ENCODE peak calls at places on chromosomes 11 and 22, in eight cellular contexts. M is cardiac fibroblast, F is upper lobe of right lung, V is PC-9, X is fibroblast of mammary gland, R is esophagus squamous epithelium, A is kidney, J is kidney epithelial cell. B is an unnamed sample.

GRCh38 chr11:45577755-45578154 is 87.7 kb downstream of the CHST1 start:
- DNase-seq in M (no peak), F (no peak), V (no peak), X (no peak), R (no peak), A (no peak), J (no peak), B (no peak)

GRCh38 chr22:38955926-38956325 is 1.5 kb upstream of the APOBEC3A start:
- DNase-seq in M (no peak), F (no peak), V (no peak), X (no peak), R (no peak), A (peak), J (no peak), B (no peak)

GRCh38 chr11:44941286-44942021 is 9.2 kb downstream of the TP53I11 start:
- DNase-seq in M (no peak), F (no peak), V (no peak), X (no peak), R (no peak), A (no peak), J (no peak), B (no peak)

GRCh38 chr11:127445476-127445875 is 444.9 kb upstream of the KIRREL3 start:
- DNase-seq in M (no peak), F (no peak), V (no peak), X (no peak), R (no peak), A (no peak), J (no peak), B (no peak)

GRCh38 chr11:47524200-47524874 is 28.6 kb downstream of the CELF1 start:
- DNase-seq in M (no peak), F (no peak), V (no peak), X (peak), R (no peak), A (no peak), J (no peak), B (no peak)

GRCh38 chr22:49302530-49302929 is 525.1 kb downstream of the BRD1 start:
- DNase-seq in M (no peak), F (peak), V (no peak), X (no peak), R (no peak), A (no peak), J (no peak), B (peak)

GRCh38 chr22:40348025-40348658 is 1.8 kb downstream of the ADSL start:
- DNase-seq in M (peak), F (no peak), V (peak), X (peak), R (no peak), A (no peak), J (no peak), B (no peak)

GRCh38 chr11:95919514-95919913 is 4.4 kb downstream of the MTMR2 start:
- DNase-seq in M (no peak), F (no peak), V (no peak), X (no peak), R (no peak), A (no peak), J (no peak), B (no peak)

GRCh38 chr11:11607772-11608171 is 14.0 kb downstream of the GALNT18 start:
- DNase-seq in M (no peak), F (no peak), V (no peak), X (no peak), R (no peak), A (no peak), J (no peak), B (no peak)

GRCh38 chr11:83158965-83159900 is 2.3 kb downstream of the PCF11 start:
- DNase-seq in M (no peak), F (no peak), V (no peak), X (no peak), R (no peak), A (no peak), J (no peak), B (no peak)

GRCh38 chr22:50136431-50137047 is 34.0 kb upstream of the PANX2 start:
- DNase-seq in M (peak), F (no peak), V (no peak), X (no peak), R (no peak), A (no peak), J (no peak), B (no peak)

GRCh38 chr11:14414470-14415461 is 55.8 kb upstream of the RRAS2 start:
- DNase-seq in M (peak), F (no peak), V (peak), X (peak), R (no peak), A (no peak), J (no peak), B (no peak)

DNA sequence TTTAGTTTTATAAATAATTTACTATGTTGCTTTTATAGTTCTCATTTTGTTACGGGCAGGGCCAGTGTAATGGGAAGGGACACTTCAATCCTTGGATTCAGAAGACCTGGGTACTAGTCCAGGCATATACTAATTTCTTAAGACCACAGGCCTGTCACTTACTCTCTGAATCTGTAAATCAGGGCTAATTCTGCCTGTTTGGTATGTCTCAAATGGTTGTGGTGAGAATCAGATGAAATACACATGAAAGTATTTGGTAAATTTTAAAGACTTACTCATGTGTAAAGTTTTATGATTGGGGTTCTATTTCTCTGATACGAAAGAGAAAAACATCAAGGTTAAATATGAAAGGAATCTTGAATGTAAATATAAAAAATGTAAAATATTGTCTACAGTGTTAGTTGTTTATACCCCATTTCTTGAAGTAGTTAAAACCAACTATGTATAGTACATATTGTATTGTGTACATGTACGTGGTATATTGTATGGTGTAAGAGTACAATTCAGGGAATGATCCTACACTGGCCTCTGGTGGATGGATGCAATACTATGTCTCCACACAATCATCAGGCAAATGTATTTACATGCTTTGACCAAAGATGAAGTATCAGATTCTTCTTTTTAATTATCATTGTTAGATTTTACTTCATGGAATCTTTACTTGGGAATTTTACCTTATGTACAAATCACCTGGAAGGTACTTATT is 24.5 kb upstream of the RAG2 start:
- DNase-seq in M (peak), F (no peak), V (no peak), X (peak), R (no peak), A (no peak), J (no peak), B (no peak)
- TF ChIP-seq CTCF in M (peak), F (peak), V (peak), X (peak), R (peak), A (peak), J (peak), B (no peak)

GRCh38 chr22:17926516-17926915 is 97.8 kb downstream of the MICAL3 start:
- DNase-seq in M (no peak), F (no peak), V (no peak), X (no peak), R (no peak), A (no peak), J (no peak), B (no peak)

GRCh38 chr22:17921871-17922821 is 102.2 kb downstream of the MICAL3 start:
- DNase-seq in M (no peak), F (no peak), V (no peak), X (no peak), R (no peak), A (no peak), J (no peak), B (peak)

GRCh38 chr22:17922925-17923898 is 101.1 kb downstream of the MICAL3 start:
- DNase-seq in M (peak), F (no peak), V (peak), X (peak), R (no peak), A (no peak), J (peak), B (no peak)

GRCh38 chr22:17924735-17925727 is 99.3 kb downstream of the MICAL3 start:
- DNase-seq in M (peak), F (no peak), V (peak), X (no peak), R (no peak), A (no peak), J (no peak), B (no peak)

DNA sequence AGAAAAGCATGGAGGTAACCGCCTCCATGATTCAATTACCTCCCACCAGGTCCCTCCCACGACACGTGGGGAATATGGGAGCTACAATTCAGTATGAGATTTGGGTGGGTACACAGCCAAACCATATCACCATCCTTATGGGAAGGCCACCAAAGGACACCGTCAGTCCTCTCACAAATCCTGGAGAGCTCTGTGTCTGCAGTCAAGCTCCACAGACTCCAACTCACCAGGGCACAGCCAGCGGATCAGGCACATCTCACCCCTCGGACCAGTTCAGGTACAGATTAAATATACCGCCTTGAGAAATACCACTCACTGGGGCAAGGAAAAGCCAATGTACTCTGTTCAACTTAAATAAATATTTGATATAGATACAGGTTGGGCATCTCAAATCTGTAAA is 100.3 kb downstream of the MICAL3 start:
- DNase-seq in M (no peak), F (no peak), V (no peak), X (no peak), R (no peak), A (no peak), J (no peak), B (no peak)
- H3K4me3 ChIP-seq in M (no peak), F (no peak), V (no peak), X (no peak), R (no peak), A (no peak), J (no peak), B (no peak)

GRCh38 chr11:92225206-92225562 is 566 bp downstream of the FAT3 start:
- DNase-seq in M (no peak), F (no peak), V (peak), X (no peak), R (no peak), A (peak), J (no peak), B (peak)

GRCh38 chr11:92226331-92227232 is 2.0 kb downstream of the FAT3 start:
- DNase-seq in M (no peak), F (no peak), V (peak), X (no peak), R (no peak), A (peak), J (no peak), B (peak)

GRCh38 chr11:92227233-92227593 is 2.6 kb downstream of the FAT3 start:
- DNase-seq in M (no peak), F (no peak), V (no peak), X (no peak), R (no peak), A (no peak), J (no peak), B (no peak)

GRCh38 chr11:92224394-92225205 is at the start of gene FAT3:
- DNase-seq in M (peak), F (peak), V (peak), X (peak), R (no peak), A (peak), J (no peak), B (peak)

GRCh38 chr11:92225563-92226308 is 1.1 kb downstream of the FAT3 start:
- DNase-seq in M (no peak), F (peak), V (peak), X (no peak), R (no peak), A (peak), J (no peak), B (no peak)
- TF ChIP-seq CTCF in M (no peak), F (peak), V (no peak), X (no peak), R (no peak), A (no peak), J (peak), B (no peak)

GRCh38 chr11:1852271-1852877 is 510 bp upstream of the LSP1 start:
- DNase-seq in M (no peak), F (no peak), V (no peak), X (no peak), R (no peak), A (peak), J (no peak), B (peak)
- H3K4me3 ChIP-seq in M (no peak), F (peak), V (no peak), X (no peak), R (no peak), A (no peak), J (no peak), B (no peak)

DNA sequence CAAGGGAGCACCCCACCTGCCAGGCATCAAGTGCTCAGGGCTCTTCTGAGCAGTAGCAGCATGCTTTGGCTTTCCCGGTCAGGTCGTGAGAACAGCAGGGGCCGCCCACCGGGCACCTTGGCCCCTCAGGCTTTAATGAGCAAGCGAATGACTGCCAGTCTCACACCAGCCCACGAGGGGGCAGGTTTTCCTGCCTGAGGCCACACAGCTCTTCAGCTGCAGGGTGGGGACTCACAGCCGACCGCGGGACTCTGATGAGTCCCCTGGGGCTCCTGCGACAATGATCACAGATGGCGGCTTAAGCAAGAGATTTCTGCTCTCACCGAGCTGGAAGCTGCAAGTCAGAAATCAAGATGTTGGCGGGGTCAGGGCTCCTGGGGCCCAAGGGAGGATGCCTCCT is 14.3 kb upstream of the FGF19 start:
- DNase-seq in M (peak), F (no peak), V (peak), X (peak), R (no peak), A (no peak), J (no peak), B (no peak)
- TF ChIP-seq CTCF in M (peak), F (no peak), V (peak), X (peak), R (no peak), A (no peak), J (peak), B (no peak)

GRCh38 chr11:93248602-93249001 is 50.8 kb upstream of the SLC36A4 start:
- DNase-seq in M (peak), F (no peak), V (no peak), X (peak), R (no peak), A (no peak), J (no peak), B (no peak)
- H3K4me3 ChIP-seq in M (no peak), F (no peak), V (no peak), X (no peak), R (no peak), A (no peak), J (no peak), B (no peak)

DNA sequence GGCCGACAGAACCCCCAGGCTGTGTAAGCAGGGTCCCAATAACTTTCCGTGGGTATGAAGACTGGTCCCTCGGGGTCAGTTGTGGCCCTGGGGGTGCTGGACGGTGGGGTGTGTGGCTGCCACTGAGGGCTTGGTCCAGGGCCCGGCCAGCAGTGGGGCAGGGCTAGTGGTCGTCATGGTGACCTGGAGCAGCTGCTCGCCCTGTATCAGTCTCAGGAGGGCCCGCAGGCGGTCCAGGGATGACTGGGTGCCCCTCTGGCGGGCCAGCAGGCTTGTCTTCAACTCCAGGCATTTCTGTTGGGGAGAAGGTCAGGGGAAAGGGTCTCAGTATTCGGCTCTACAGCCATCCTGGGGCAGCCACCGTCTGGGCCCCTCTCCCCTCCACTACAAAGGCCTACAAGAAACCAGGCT is 126.8 kb downstream of the PHF21B start:
- DNase-seq in M (no peak), F (peak), V (no peak), X (no peak), R (no peak), A (peak), J (no peak), B (no peak)
- TF ChIP-seq CTCF in M (no peak), F (no peak), V (no peak), X (no peak), R (no peak), A (no peak), J (no peak), B (no peak)

B was measured in left lung.